ENCODE peak calls at places on chromosomes 6 and 20, in five cellular contexts. B is mesendoderm, Y is mesenchymal stem cell, J is H9, C is IMR-90. T is an unnamed sample.

GRCh38 chr6:148758492-148758891 is 11.7 kb downstream of the UST start:
- DNase-seq in C (no peak), Y (no peak), J (no peak), B (no peak), T (no peak)

GRCh38 chr6:156718647-156719394 is 58.4 kb upstream of the ARID1B start:
- DNase-seq in Y (peak), C (peak), B (peak), J (peak), T (no peak)

GRCh38 chr6:16698163-16698533 is 63.1 kb downstream of the ATXN1 start:
- DNase-seq in J (no peak), C (no peak), Y (no peak), B (no peak), T (no peak)

GRCh38 chr6:146364816-146365594 is 178.6 kb upstream of the RAB32 start:
- DNase-seq in Y (no peak), B (no peak), C (no peak), J (no peak), T (no peak)

GRCh38 chr6:89023591-89024441 is 56.7 kb upstream of the PNRC1 start:
- DNase-seq in J (no peak), B (no peak), C (no peak), Y (peak), T (no peak)

GRCh38 chr6:51028271-51028670 is 209.6 kb downstream of the TFAP2B start:
- DNase-seq in Y (no peak), J (no peak), C (no peak), B (no peak), T (no peak)

GRCh38 chr6:121806116-121806515 is 370.7 kb downstream of the GJA1 start:
- DNase-seq in B (no peak), Y (no peak), J (no peak), C (no peak), T (no peak)

GRCh38 chr6:125325586-125325985 is 23.8 kb upstream of the HDDC2 start:
- DNase-seq in B (no peak), Y (peak), C (no peak), J (no peak), T (no peak)

GRCh38 chr6:144362042-144363018 is 77.2 kb downstream of the UTRN start:
- DNase-seq in B (no peak), C (no peak), Y (peak), J (no peak), T (no peak)

GRCh38 chr20:14142964-14143627 is 147.8 kb downstream of the MACROD2 start:
- DNase-seq in B (peak), C (peak), J (no peak), Y (peak), T (no peak)

GRCh38 chr6:136290406-136291010 is 862 bp upstream of the BCLAF1 start:
- DNase-seq in Y (peak), C (peak), J (peak), B (peak), T (no peak)

GRCh38 chr6:111912904-111913303 is 39.7 kb upstream of the FYN start:
- DNase-seq in Y (no peak), C (no peak), B (no peak), J (no peak), T (no peak)

GRCh38 chr20:1830240-1830639 is 65.0 kb upstream of the SIRPA start:
- DNase-seq in Y (peak), C (peak), J (no peak), B (peak), T (no peak)

GRCh38 chr20:43988451-43988850 is 73.8 kb downstream of the TOX2 start:
- DNase-seq in C (peak), J (no peak), Y (peak), B (no peak), T (no peak)

GRCh38 chr6:105609375-105609991 is 206.6 kb upstream of the PREP start:
- DNase-seq in J (no peak), C (peak), B (no peak), Y (peak), T (no peak)

GRCh38 chr20:46012926-46013825 is 4.5 kb downstream of the MMP9 start:
- DNase-seq in C (no peak), Y (no peak), J (no peak), B (no peak), T (no peak)
- H2AK5ac ChIP-seq in C (no peak), Y (no peak), J (no peak), B (no peak), T (peak)

GRCh38 chr6:42029881-42030280 is 20.4 kb upstream of the TAF8 start:
- DNase-seq in C (no peak), B (no peak), Y (no peak), J (no peak), T (no peak)
- H3K9ac ChIP-seq in C (no peak), B (no peak), Y (no peak), J (no peak), T (no peak)

GRCh38 chr20:50083034-50083433 is 29.9 kb downstream of the UBE2V1 start:
- DNase-seq in B (no peak), J (no peak), C (no peak), Y (no peak), T (no peak)

GRCh38 chr20:50085146-50085480 is 27.8 kb downstream of the UBE2V1 start:
- DNase-seq in J (no peak), C (no peak), B (no peak), Y (no peak), T (no peak)

GRCh38 chr20:50089140-50089786 is 23.7 kb downstream of the UBE2V1 start:
- DNase-seq in B (no peak), J (no peak), C (no peak), Y (no peak), T (no peak)

GRCh38 chr20:50088022-50088421 is 24.9 kb downstream of the UBE2V1 start:
- DNase-seq in J (no peak), C (no peak), Y (no peak), B (no peak), T (no peak)

GRCh38 chr20:50085481-50086365 is 27.2 kb downstream of the UBE2V1 start:
- DNase-seq in Y (peak), B (peak), C (peak), J (peak), T (peak)
- H2AK5ac ChIP-seq in Y (peak), B (no peak), C (peak), J (no peak), T (no peak)

GRCh38 chr6:167934426-167934864 is 63.0 kb upstream of the KIF25 start:
- DNase-seq in J (no peak), Y (no peak), B (peak), C (no peak), T (no peak)

GRCh38 chr6:167933847-167934246 is 63.6 kb upstream of the KIF25 start:
- DNase-seq in Y (no peak), C (no peak), B (peak), J (no peak), T (no peak)

GRCh38 chr6:167933290-167933689 is 64.2 kb upstream of the KIF25 start:
- DNase-seq in J (no peak), B (no peak), Y (no peak), C (no peak), T (no peak)

GRCh38 chr6:167930300-167930699 is 67.2 kb upstream of the KIF25 start:
- DNase-seq in C (peak), Y (peak), J (no peak), B (no peak), T (no peak)

GRCh38 chr6:167932468-167933276 is 64.8 kb upstream of the KIF25 start:
- DNase-seq in B (no peak), J (no peak), Y (no peak), C (no peak), T (no peak)
- H3K9ac ChIP-seq in B (no peak), J (no peak), Y (no peak), C (no peak), T (no peak)

GRCh38 chr6:37057678-37058077 is 52.2 kb downstream of the FGD2 start:
- DNase-seq in Y (no peak), C (no peak), J (no peak), B (no peak), T (no peak)
- H2AK5ac ChIP-seq in Y (no peak), C (peak), J (no peak), B (no peak), T (peak)